ENCODE peak calls at places on chromosomes 7 and 10, in ten cellular contexts. V is cardiac fibroblast, T is HFFc6, N is body of pancreas, D is tibial artery, Q is hepatocyte, A is GM12864, Y is A549, Z is GM20000, H is RWPE1. F is an unnamed sample.

GRCh38 chr7:153616808-153617207 is 435.4 kb upstream of the DPP6 start:
- DNase-seq in V (no peak), T (no peak), N (no peak), D (no peak), Q (no peak), A (no peak), Y (no peak), Z (no peak), H (no peak), F (no peak)

GRCh38 chr10:125284875-125285597 is 124.7 kb upstream of the CTBP2 start:
- DNase-seq in V (no peak), T (peak), N (no peak), D (no peak), Q (no peak), A (no peak), Y (no peak), Z (no peak), H (peak), F (no peak)

GRCh38 chr10:109456566-109457361 is 466.5 kb downstream of the XPNPEP1 start:
- DNase-seq in V (no peak), T (no peak), N (no peak), D (no peak), Q (peak), A (no peak), Y (no peak), Z (peak), H (no peak), F (no peak)

GRCh38 chr7:2030475-2031456 is 202.0 kb downstream of the MAD1L1 start:
- DNase-seq in V (no peak), T (no peak), N (no peak), D (no peak), Q (no peak), A (no peak), Y (no peak), Z (no peak), H (no peak), F (no peak)

GRCh38 chr10:104139221-104139620 is 17.2 kb downstream of the SFR1 start:
- DNase-seq in V (peak), T (no peak), N (no peak), D (no peak), Q (no peak), A (no peak), Y (no peak), Z (no peak), H (no peak), F (no peak)

GRCh38 chr7:151756076-151756731 is 120.7 kb downstream of the PRKAG2 start:
- DNase-seq in V (peak), T (peak), N (no peak), D (no peak), Q (no peak), A (no peak), Y (no peak), Z (no peak), H (peak), F (peak)

GRCh38 chr10:97179731-97180366 is 5.9 kb downstream of the SLIT1 start:
- DNase-seq in V (no peak), T (no peak), N (no peak), D (no peak), Q (peak), A (no peak), Y (no peak), Z (no peak), H (no peak), F (no peak)

GRCh38 chr7:3892686-3893085 is 591.6 kb downstream of the SDK1 start:
- DNase-seq in V (no peak), T (no peak), N (no peak), D (no peak), Q (no peak), A (no peak), Y (no peak), Z (no peak), H (no peak), F (no peak)

GRCh38 chr10:93859049-93859655 is 34.6 kb upstream of the SLC35G1 start:
- DNase-seq in V (peak), T (peak), N (no peak), D (no peak), Q (no peak), A (no peak), Y (peak), Z (no peak), H (peak), F (no peak)

GRCh38 chr10:63819753-63820347 is 298.6 kb downstream of the REEP3 start:
- DNase-seq in V (peak), T (peak), N (peak), D (peak), Q (peak), A (peak), Y (peak), Z (peak), H (peak), F (peak)

GRCh38 chr7:42642699-42643098 is 269.2 kb downstream of the C7orf25 start:
- DNase-seq in V (no peak), T (no peak), N (no peak), D (no peak), Q (no peak), A (no peak), Y (no peak), Z (no peak), H (no peak), F (no peak)

GRCh38 chr10:31118561-31118960 is 86.9 kb upstream of the ZNF438 start:
- DNase-seq in V (peak), T (peak), N (no peak), D (no peak), Q (peak), A (no peak), Y (no peak), Z (no peak), H (no peak), F (peak)

GRCh38 chr7:44158060-44158872 is 17.1 kb upstream of the MYL7 start:
- DNase-seq in V (no peak), T (no peak), N (no peak), D (no peak), Q (no peak), A (no peak), Y (no peak), Z (no peak), H (no peak), F (no peak)

GRCh38 chr7:117218700-117219099 is 104.2 kb downstream of the WNT2 start:
- DNase-seq in V (no peak), T (no peak), N (no peak), D (no peak), Q (no peak), A (no peak), Y (no peak), Z (no peak), H (no peak), F (no peak)

GRCh38 chr7:99098824-99099498 is 44.9 kb downstream of the SMURF1 start:
- DNase-seq in V (peak), T (peak), N (no peak), D (no peak), Q (peak), A (no peak), Y (peak), Z (no peak), H (peak), F (peak)

GRCh38 chr7:92058040-92058439 is 76.2 kb downstream of the CYP51A1 start:
- DNase-seq in V (no peak), T (no peak), N (no peak), D (no peak), Q (no peak), A (no peak), Y (no peak), Z (peak), H (no peak), F (no peak)

GRCh38 chr10:49781247-49781646 is 19.1 kb upstream of the OGDHL start:
- DNase-seq in V (peak), T (peak), N (no peak), D (no peak), Q (no peak), A (no peak), Y (no peak), Z (no peak), H (no peak), F (no peak)

GRCh38 chr7:132275384-132275783 is 300.9 kb downstream of the PLXNA4 start:
- DNase-seq in V (no peak), T (no peak), N (no peak), D (no peak), Q (no peak), A (no peak), Y (no peak), Z (no peak), H (no peak), F (no peak)

GRCh38 chr7:13797545-13797944 is 191.9 kb downstream of the ETV1 start:
- DNase-seq in V (no peak), T (no peak), N (no peak), D (no peak), Q (no peak), A (no peak), Y (no peak), Z (no peak), H (no peak), F (no peak)

GRCh38 chr10:69663548-69663947 is 33.5 kb downstream of the FAM241B start:
- DNase-seq in V (no peak), T (no peak), N (no peak), D (no peak), Q (no peak), A (no peak), Y (peak), Z (no peak), H (no peak), F (no peak)

GRCh38 chr7:123220396-123220795 is 20.6 kb upstream of the SLC13A1 start:
- DNase-seq in V (peak), T (no peak), N (peak), D (no peak), Q (no peak), A (no peak), Y (no peak), Z (no peak), H (no peak), F (no peak)

GRCh38 chr7:107450970-107451369 is 18.9 kb upstream of the GPR22 start:
- DNase-seq in V (no peak), T (no peak), N (no peak), D (no peak), Q (no peak), A (no peak), Y (no peak), Z (no peak), H (no peak), F (no peak)

GRCh38 chr7:127654404-127655392 is 2.7 kb downstream of the SND1 start:
- DNase-seq in V (no peak), T (no peak), N (no peak), D (no peak), Q (no peak), A (no peak), Y (no peak), Z (no peak), H (no peak), F (no peak)

GRCh38 chr7:9945882-9946281 is 1027.8 kb upstream of the PHF14 start:
- DNase-seq in V (no peak), T (no peak), N (no peak), D (no peak), Q (no peak), A (no peak), Y (no peak), Z (no peak), H (no peak), F (no peak)

GRCh38 chr10:71608863-71609768 is 110.5 kb downstream of the C10orf105 start:
- DNase-seq in V (peak), T (peak), N (peak), D (peak), Q (peak), A (peak), Y (peak), Z (peak), H (peak), F (peak)

GRCh38 chr7:2633538-2634264 is 1.9 kb downstream of the TTYH3 start:
- DNase-seq in V (peak), T (peak), N (no peak), D (peak), Q (peak), A (no peak), Y (peak), Z (no peak), H (peak), F (peak)

GRCh38 chr7:95906871-95907270 is 134.5 kb downstream of the DYNC1I1 start:
- DNase-seq in V (no peak), T (no peak), N (no peak), D (no peak), Q (no peak), A (no peak), Y (no peak), Z (no peak), H (no peak), F (no peak)

GRCh38 chr10:13924020-13924725 is 337.4 kb downstream of the PRPF18 start:
- DNase-seq in V (peak), T (peak), N (no peak), D (peak), Q (no peak), A (no peak), Y (no peak), Z (no peak), H (peak), F (no peak)

GRCh38 chr7:6258440-6259182 is 13.8 kb downstream of the CYTH3 start:
- DNase-seq in V (peak), T (peak), N (no peak), D (no peak), Q (no peak), A (no peak), Y (no peak), Z (peak), H (no peak), F (no peak)

GRCh38 chr10:34405611-34406462 is 409.3 kb downstream of the PARD3 start:
- DNase-seq in V (peak), T (no peak), N (no peak), D (no peak), Q (no peak), A (no peak), Y (no peak), Z (no peak), H (peak), F (no peak)

GRCh38 chr7:137768371-137768770 is 78.4 kb downstream of the DGKI start:
- DNase-seq in V (peak), T (peak), N (no peak), D (no peak), Q (no peak), A (no peak), Y (no peak), Z (no peak), H (peak), F (no peak)

GRCh38 chr7:102973096-102973802 is 60.4 kb downstream of the LRRC17 start:
- DNase-seq in V (peak), T (no peak), N (no peak), D (no peak), Q (no peak), A (no peak), Y (no peak), Z (no peak), H (no peak), F (no peak)

GRCh38 chr7:94701555-94701973 is 45.6 kb upstream of the SGCE start:
- DNase-seq in V (peak), T (peak), N (no peak), D (no peak), Q (peak), A (no peak), Y (peak), Z (no peak), H (peak), F (peak)

GRCh38 chr10:20817116-20817515 is 80.0 kb downstream of the NEBL start:
- DNase-seq in V (no peak), T (no peak), N (no peak), D (no peak), Q (no peak), A (no peak), Y (no peak), Z (no peak), H (no peak), F (no peak)

GRCh38 chr7:8434290-8435002 is 1.0 kb downstream of the NXPH1 start:
- DNase-seq in V (no peak), T (no peak), N (no peak), D (no peak), Q (no peak), A (no peak), Y (no peak), Z (peak), H (no peak), F (no peak)

DNA sequence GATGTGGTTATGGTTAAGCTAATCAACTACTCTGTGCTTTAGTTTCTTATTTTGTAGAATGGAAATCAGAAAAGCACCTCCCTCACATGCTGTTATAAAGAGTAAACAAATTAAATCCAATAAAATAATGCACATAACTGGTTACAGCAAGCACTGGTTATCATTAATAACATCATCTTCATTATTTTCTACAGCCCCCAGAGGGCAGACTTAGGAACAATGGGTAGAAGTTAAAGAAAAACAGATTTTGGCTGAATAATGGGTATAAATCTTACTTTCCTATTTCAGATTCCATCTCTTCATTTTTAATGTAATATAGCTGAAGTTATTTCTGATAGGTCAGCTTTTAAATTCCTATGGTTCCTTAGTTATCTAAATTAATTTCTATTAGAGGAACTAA is 126.5 kb downstream of the DOCK4 start:
- DNase-seq in V (peak), T (no peak), N (no peak), D (no peak), Q (no peak), A (no peak), Y (no peak), Z (no peak), H (no peak), F (no peak)
- TF ChIP-seq CTCF in V (peak), T (peak), N (no peak), D (no peak), Q (peak), A (no peak), Y (no peak), Z (no peak), H (peak), F (no peak)

GRCh38 chr10:82953909-82954308 is 1078.9 kb downstream of the NRG3 start:
- DNase-seq in V (no peak), T (no peak), N (no peak), D (no peak), Q (no peak), A (no peak), Y (no peak), Z (no peak), H (no peak), F (no peak)
- TF ChIP-seq CTCF in V (no peak), T (no peak), N (no peak), D (no peak), Q (no peak), A (no peak), Y (no peak), Z (no peak), H (no peak), F (no peak)

DNA sequence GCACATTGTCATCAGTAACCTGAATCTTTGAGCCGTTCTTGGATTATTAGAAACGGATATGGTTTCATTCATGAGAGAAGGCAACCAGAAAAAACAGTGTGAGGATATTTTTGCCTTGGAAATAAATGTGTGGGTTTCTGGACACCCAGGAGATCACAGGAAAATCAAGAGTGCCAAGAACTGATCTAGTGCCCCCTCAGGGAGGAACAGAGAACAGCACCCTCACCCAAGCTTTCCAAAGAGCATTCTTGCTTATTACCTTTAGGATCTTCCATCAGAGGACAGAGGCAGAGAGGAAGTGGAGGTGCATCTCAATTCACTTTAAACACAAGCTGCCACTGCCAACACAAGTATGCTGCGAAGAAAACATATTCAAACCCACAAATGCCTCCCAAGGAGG is 851.5 kb upstream of the COBL start:
- DNase-seq in V (no peak), T (no peak), N (no peak), D (no peak), Q (peak), A (no peak), Y (peak), Z (no peak), H (no peak), F (no peak)
- TF ChIP-seq CTCF in V (no peak), T (no peak), N (peak), D (no peak), Q (peak), A (peak), Y (no peak), Z (no peak), H (no peak), F (no peak)

GRCh38 chr10:45075821-45076220 is 75.1 kb downstream of the ZNF22 start:
- DNase-seq in V (no peak), T (no peak), N (no peak), D (no peak), Q (no peak), A (no peak), Y (no peak), Z (no peak), H (no peak), F (no peak)

GRCh38 chr10:45076847-45077246 is 76.1 kb downstream of the ZNF22 start:
- DNase-seq in V (no peak), T (no peak), N (no peak), D (no peak), Q (no peak), A (no peak), Y (no peak), Z (no peak), H (no peak), F (no peak)

GRCh38 chr10:45082176-45082575 is 81.5 kb downstream of the ZNF22 start:
- DNase-seq in V (no peak), T (no peak), N (no peak), D (no peak), Q (no peak), A (no peak), Y (no peak), Z (no peak), H (no peak), F (no peak)

GRCh38 chr10:45080321-45080720 is 79.6 kb downstream of the ZNF22 start:
- DNase-seq in V (peak), T (no peak), N (no peak), D (no peak), Q (no peak), A (no peak), Y (no peak), Z (no peak), H (no peak), F (no peak)
- TF ChIP-seq CTCF in V (peak), T (no peak), N (no peak), D (no peak), Q (no peak), A (no peak), Y (no peak), Z (no peak), H (no peak), F (no peak)

GRCh38 chr7:12403287-12404181 is at the start of gene VWDE:
- DNase-seq in V (peak), T (no peak), N (peak), D (no peak), Q (peak), A (no peak), Y (peak), Z (peak), H (peak), F (peak)
- TF ChIP-seq CTCF in V (no peak), T (no peak), N (no peak), D (no peak), Q (no peak), A (no peak), Y (no peak), Z (no peak), H (no peak), F (no peak)

GRCh38 chr10:105691811-105692210 is 1050.7 kb downstream of the SORCS3 start:
- DNase-seq in V (no peak), T (no peak), N (no peak), D (no peak), Q (peak), A (no peak), Y (no peak), Z (no peak), H (no peak), F (no peak)
- TF ChIP-seq CTCF in V (no peak), T (no peak), N (peak), D (no peak), Q (peak), A (no peak), Y (no peak), Z (no peak), H (no peak), F (no peak)

GRCh38 chr10:118341678-118342637 is at the start of gene FAM204A:
- DNase-seq in V (peak), T (peak), N (peak), D (peak), Q (peak), A (peak), Y (peak), Z (peak), H (peak), F (peak)
- TF ChIP-seq CTCF in V (no peak), T (no peak), N (no peak), D (no peak), Q (no peak), A (no peak), Y (no peak), Z (no peak), H (no peak), F (no peak)

GRCh38 chr10:91220194-91220953 is at the start of gene PCGF5:
- DNase-seq in V (peak), T (peak), N (peak), D (peak), Q (peak), A (peak), Y (peak), Z (peak), H (peak), F (peak)
- TF ChIP-seq CTCF in V (no peak), T (peak), N (peak), D (peak), Q (no peak), A (peak), Y (peak), Z (no peak), H (peak), F (no peak)

GRCh38 chr7:143373255-143373794 is 7.8 kb upstream of the ZYX start:
- DNase-seq in V (no peak), T (no peak), N (no peak), D (no peak), Q (no peak), A (no peak), Y (no peak), Z (no peak), H (no peak), F (no peak)
- TF ChIP-seq CTCF in V (no peak), T (peak), N (no peak), D (no peak), Q (no peak), A (no peak), Y (peak), Z (no peak), H (no peak), F (no peak)